ENCODE peak calls at places on chromosomes 2 and 18, in four cellular contexts. T is mammary epithelial cell; Z is CD8-positive, alpha-beta T cell; V is A549. B is an unnamed sample.

GRCh38 chr2:158931577-158931976 is 36.9 kb upstream of the TANC1 start:
- DNase-seq in T (peak; percentile 62), Z (no peak), V (no peak), B (no peak)

GRCh38 chr2:101124684-101125366 is 26.4 kb downstream of the TBC1D8 start:
- DNase-seq in T (peak; percentile 95), Z (no peak), V (peak; percentile 91), B (peak; percentile 81)

GRCh38 chr2:177983183-177983788 is 89.3 kb downstream of the PDE11A start:
- DNase-seq in T (peak; percentile 36), Z (no peak), V (peak; percentile 48), B (no peak)

GRCh38 chr2:135052997-135053474 is 944 bp downstream of the RAB3GAP1 start:
- DNase-seq in T (peak; percentile 17), Z (peak; percentile 24), V (no peak), B (no peak)

GRCh38 chr2:217065695-217066405 is 206.0 kb upstream of the TNP1 start:
- DNase-seq in T (peak; percentile 42), Z (no peak), V (no peak), B (no peak)

GRCh38 chr2:42969231-42970150 is 177.1 kb upstream of the HAAO start:
- DNase-seq in T (peak; percentile 76), Z (no peak), V (no peak), B (peak; percentile 33)

GRCh38 chr2:202135111-202135874 is 62.2 kb downstream of the KIAA2012 start:
- DNase-seq in T (peak; percentile 69), Z (no peak), V (no peak), B (peak; percentile 22)

GRCh38 chr2:72989770-72990556 is 72.6 kb downstream of the EMX1 start:
- DNase-seq in T (no peak), Z (no peak), V (no peak), B (no peak)

GRCh38 chr18:58180738-58181353 is 136.8 kb downstream of the NEDD4L start:
- DNase-seq in T (peak; percentile 37), Z (peak; percentile 65), V (peak; percentile 51), B (peak; percentile 56)

GRCh38 chr2:95372845-95373244 is 29.7 kb upstream of the FAHD2A start:
- DNase-seq in T (no peak), Z (no peak), V (no peak), B (no peak)

GRCh38 chr18:35683021-35683420 is 101.5 kb downstream of the GALNT1 start:
- DNase-seq in T (no peak), Z (no peak), V (no peak), B (no peak)

GRCh38 chr18:35619941-35620340 is 38.4 kb downstream of the GALNT1 start:
- DNase-seq in T (no peak), Z (no peak), V (no peak), B (no peak)

GRCh38 chr2:203718087-203718486 is 11.6 kb downstream of the CD28 start:
- DNase-seq in T (no peak), Z (peak; percentile 68), V (no peak), B (peak; percentile 72)

GRCh38 chr2:71742953-71743601 is 289.7 kb downstream of the DYSF start:
- DNase-seq in T (peak; percentile 80), Z (no peak), V (peak; percentile 72), B (peak; percentile 75)

GRCh38 chr18:67776929-67777328 is 260.4 kb upstream of the DSEL start:
- DNase-seq in T (peak; percentile 13), Z (no peak), V (no peak), B (no peak)

GRCh38 chr2:239396881-239397681 is 3.7 kb downstream of the HDAC4 start:
- DNase-seq in T (no peak), Z (peak; percentile 41), V (no peak), B (peak; percentile 51)

GRCh38 chr2:166934817-166935216 is 46.5 kb downstream of the XIRP2 start:
- DNase-seq in T (no peak), Z (no peak), V (no peak), B (no peak)

GRCh38 chr2:130878316-130878715 is 41.6 kb downstream of the ARHGEF4 start:
- DNase-seq in T (no peak), Z (no peak), V (no peak), B (peak; percentile 6)

GRCh38 chr18:75548353-75548752 is 120.8 kb upstream of the SMIM21 start:
- DNase-seq in T (no peak), Z (no peak), V (no peak), B (no peak)

GRCh38 chr2:47283687-47284086 is 119.3 kb upstream of the MSH2 start:
- DNase-seq in T (no peak), Z (no peak), V (no peak), B (no peak)

GRCh38 chr18:3027301-3027700 is 14.4 kb upstream of the LPIN2 start:
- DNase-seq in T (no peak), Z (no peak), V (no peak), B (no peak)

GRCh38 chr2:39642054-39642742 is 23.5 kb upstream of the TMEM178A start:
- DNase-seq in T (peak; percentile 79), Z (no peak), V (no peak), B (no peak)

GRCh38 chr18:73577365-73577764 is 570.3 kb downstream of the FBXO15 start:
- DNase-seq in T (no peak), Z (no peak), V (no peak), B (no peak)

GRCh38 chr2:128623776-128624424 is 305.2 kb upstream of the HS6ST1 start:
- DNase-seq in T (peak; percentile 40), Z (no peak), V (no peak), B (peak; percentile 30)

GRCh38 chr2:167749016-167749415 is 498.4 kb downstream of the STK39 start:
- DNase-seq in T (peak; percentile 39), Z (no peak), V (no peak), B (no peak)

GRCh38 chr2:172119089-172119488 is 16.4 kb upstream of the DLX2 start:
- DNase-seq in T (peak; percentile 87), Z (no peak), V (no peak), B (no peak)

GRCh38 chr18:74430811-74431571 is 26.1 kb downstream of the DIPK1C start:
- DNase-seq in T (no peak), Z (no peak), V (no peak), B (no peak)

GRCh38 chr2:74454654-74455511 is at the start of gene INO80B:
- DNase-seq in T (peak; percentile 96), Z (peak; percentile 97), V (peak; percentile 92), B (peak; percentile 98)
- TF ChIP-seq CTCF in T (no peak), Z (no peak), V (no peak), B (peak; percentile 8)

DNA sequence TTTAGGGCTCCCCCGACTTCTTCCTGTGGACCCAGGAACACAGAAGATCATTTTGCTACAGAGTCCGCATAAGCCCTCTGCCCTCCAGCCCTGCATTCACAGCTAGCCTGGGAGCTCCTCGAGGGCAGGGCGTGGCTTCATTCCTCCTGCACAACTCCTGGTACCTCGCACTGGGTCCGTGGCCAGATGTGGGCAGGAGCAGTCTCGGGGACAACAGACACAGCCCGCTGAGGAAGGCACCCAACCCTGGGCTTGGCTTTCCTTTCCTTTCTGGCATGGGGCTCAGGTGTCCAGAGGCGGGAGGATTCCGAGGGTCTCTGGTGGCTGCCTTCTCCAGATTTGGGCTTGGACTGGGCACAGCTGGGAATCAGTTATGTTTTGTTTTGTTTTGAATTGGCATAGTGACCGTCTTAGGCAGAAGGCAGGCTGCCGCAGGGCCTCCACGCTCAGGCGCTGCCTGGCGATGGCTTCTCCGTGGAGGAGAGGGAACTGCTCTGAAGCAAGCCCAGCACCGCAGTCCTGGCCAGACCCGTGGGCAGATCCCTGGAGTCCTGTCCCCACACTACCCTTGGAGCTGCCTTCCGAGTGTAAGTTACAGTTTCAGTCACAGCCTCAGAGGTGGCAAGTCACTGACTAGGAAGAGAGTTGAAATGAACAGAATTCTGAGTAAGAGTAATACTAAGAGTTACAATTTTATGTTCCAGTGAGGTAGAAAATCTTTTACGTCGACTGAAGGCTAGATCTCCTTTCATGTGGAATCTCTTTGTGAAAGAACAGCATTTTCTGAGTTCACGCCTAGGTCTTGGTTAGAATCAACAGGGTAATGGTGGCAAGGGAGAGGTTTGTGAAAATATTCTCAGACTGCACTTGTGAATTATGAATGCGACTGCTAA is 47.9 kb downstream of the LDLRAD4 start:
- DNase-seq in T (no peak), Z (no peak), V (no peak), B (no peak)
- H3K4me3 ChIP-seq in T (no peak overlapping the region), Z (peak overlapping the region; percentile 28), V (no peak overlapping the region), B (no peak overlapping the region)

GRCh38 chr2:86038291-86039081 is 67.2 kb downstream of the POLR1A start:
- DNase-seq in T (no peak), Z (peak; percentile 73), V (no peak), B (peak; percentile 82)
- H3K4me1 ChIP-seq in T (peaks cover 27% of the 10 kb centered on the region), Z (peaks cover 84% of the 10 kb centered on the region), V (peaks cover 15% of the 10 kb centered on the region), B (peaks cover 35% of the 10 kb centered on the region)

GRCh38 chr2:191759200-191759507 is 81.2 kb downstream of the NABP1 start:
- DNase-seq in T (no peak), Z (no peak), V (no peak), B (no peak)
- TF ChIP-seq CTCF in T (no peak), Z (peak; percentile 5), V (no peak), B (no peak)

DNA sequence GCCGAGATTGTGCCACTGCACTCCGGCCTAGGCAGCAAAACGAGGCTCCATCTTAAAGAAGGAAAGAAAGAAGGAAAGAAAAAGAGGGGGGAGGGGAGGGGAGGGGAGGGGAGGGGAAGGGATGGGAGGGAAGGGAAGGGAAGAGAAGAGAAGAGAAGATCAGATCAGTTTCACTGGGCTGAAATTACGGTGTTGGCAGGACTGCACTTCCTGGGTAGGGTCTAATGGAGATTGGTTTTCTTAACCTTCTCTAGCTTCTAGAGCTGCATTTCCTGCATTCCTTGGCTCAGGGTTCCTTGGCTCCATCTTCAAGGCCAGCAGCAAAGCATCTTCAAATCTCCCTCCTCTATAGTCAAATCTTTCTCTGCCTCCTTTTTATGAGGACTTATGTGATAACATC is 349.1 kb upstream of the CRIM1 start:
- DNase-seq in T (no peak), Z (no peak), V (no peak), B (no peak)
- H3K4me3 ChIP-seq in T (no peak overlapping the region), Z (no peak overlapping the region), V (no peak overlapping the region), B (no peak overlapping the region)

GRCh38 chr2:230600881-230601280 is 111.8 kb upstream of the CAB39 start:
- DNase-seq in T (no peak), Z (no peak), V (no peak), B (no peak)

GRCh38 chr2:230599854-230600253 is 112.8 kb upstream of the CAB39 start:
- DNase-seq in T (no peak), Z (no peak), V (no peak), B (no peak)

GRCh38 chr2:230601510-230601909 is 111.1 kb upstream of the CAB39 start:
- DNase-seq in T (no peak), Z (no peak), V (no peak), B (peak; percentile 58)

GRCh38 chr2:230600285-230600684 is 112.4 kb upstream of the CAB39 start:
- DNase-seq in T (no peak), Z (no peak), V (no peak), B (no peak)

GRCh38 chr2:230602562-230603230 is 109.9 kb upstream of the CAB39 start:
- DNase-seq in T (no peak), Z (peak; percentile 63), V (no peak), B (peak; percentile 88)
- H3K4me1 ChIP-seq in T (no peaks in the 10 kb centered on the region), Z (peaks cover 42% of the 10 kb centered on the region), V (no peaks in the 10 kb centered on the region), B (no peaks in the 10 kb centered on the region)

GRCh38 chr2:37992631-37993030 is 67.5 kb downstream of the RMDN2 start:
- DNase-seq in T (no peak), Z (no peak), V (no peak), B (no peak)

GRCh38 chr2:37997629-37998028 is 72.5 kb downstream of the RMDN2 start:
- DNase-seq in T (no peak), Z (no peak), V (no peak), B (no peak)

GRCh38 chr2:37993135-37993534 is 68.0 kb downstream of the RMDN2 start:
- DNase-seq in T (no peak), Z (no peak), V (no peak), B (no peak)
- TF ChIP-seq CTCF in T (no peak), Z (no peak), V (no peak), B (no peak)

GRCh38 chr2:97931118-97931850 is 64.5 kb downstream of the TMEM131 start:
- DNase-seq in T (no peak), Z (no peak), V (no peak), B (no peak)
- H3K4me3 ChIP-seq in T (no peak overlapping the region), Z (no peak overlapping the region), V (no peak overlapping the region), B (no peak overlapping the region)